ENCODE peak calls at places on chromosome 15, in ten cellular contexts. F is fibroblast of lung, H is RWPE1, P is thoracic aorta, K is neural progenitor cell, N is endothelial cell of umbilical vein, T is K562, A is fibroblast of mammary gland, U is AG09319, Z is lower lobe of right lung. G is an unnamed sample.
A peak's percentile ranks its signal among the peaks of the same experiment; 100 is the strongest.

GRCh38 chr15:88974392-88974791 is 61.2 kb upstream of the MFGE8 start:
- DNase-seq in Z (no peak), N (no peak), U (no peak), P (no peak), H (no peak), F (peak; percentile 26), K (no peak), A (no peak), T (no peak), G (no peak)

GRCh38 chr15:85620321-85621044 is 174.2 kb downstream of the KLHL25 start:
- DNase-seq in F (peak; percentile 75), H (no peak), Z (no peak), U (peak; percentile 91), K (no peak), T (no peak), A (peak; percentile 93), P (no peak), N (peak; percentile 54), G (no peak)

GRCh38 chr15:99732711-99733267 is 448 bp downstream of the LYSMD4 start:
- DNase-seq in U (no peak), Z (no peak), A (no peak), K (peak; percentile 63), N (no peak), F (no peak), H (peak; percentile 20), P (no peak), T (peak; percentile 48), G (peak; percentile 52)

GRCh38 chr15:50262533-50262932 is 3.0 kb downstream of the HDC start:
- DNase-seq in K (no peak), U (no peak), H (no peak), F (no peak), P (no peak), Z (no peak), T (no peak), A (no peak), N (no peak), G (no peak)

GRCh38 chr15:40343512-40343911 is 2.8 kb upstream of the CCDC9B start:
- DNase-seq in H (peak; percentile 86), T (no peak), K (no peak), N (peak; percentile 93), U (no peak), P (peak; percentile 53), A (peak; percentile 83), Z (no peak), F (peak; percentile 87), G (peak; percentile 70)

GRCh38 chr15:58227706-58228543 is 89.7 kb downstream of the AQP9 start:
- DNase-seq in T (peak; percentile 89), N (peak; percentile 79), K (peak; percentile 86), F (peak; percentile 88), U (peak; percentile 65), A (peak; percentile 86), H (peak; percentile 70), P (peak; percentile 44), Z (peak; percentile 81), G (peak; percentile 67)

GRCh38 chr15:98384328-98385029 is 263.9 kb upstream of the IGF1R start:
- DNase-seq in K (no peak), N (no peak), U (no peak), P (no peak), F (no peak), H (no peak), A (no peak), T (no peak), Z (no peak), G (no peak)

GRCh38 chr15:96553006-96553405 is 222.5 kb downstream of the NR2F2 start:
- DNase-seq in T (no peak), H (no peak), K (no peak), U (no peak), N (no peak), A (peak; percentile 6), P (no peak), Z (no peak), F (no peak), G (no peak)

GRCh38 chr15:83092309-83092976 is 15.0 kb upstream of the TM6SF1 start:
- DNase-seq in N (peak; percentile 95), Z (peak; percentile 65), A (peak; percentile 9), P (no peak), K (no peak), T (peak; percentile 96), H (no peak), U (no peak), F (peak; percentile 23), G (peak; percentile 72)

GRCh38 chr15:100602064-100602821 is at the start of the genes ASB7 and LINS1:
- DNase-seq in U (peak; percentile 100), A (peak; percentile 100), F (peak; percentile 100), N (peak; percentile 100), H (peak; percentile 98), K (peak; percentile 100), T (peak; percentile 100), P (peak; percentile 99), Z (peak; percentile 100), G (peak; percentile 100)

GRCh38 chr15:31128477-31128876 is 27.0 kb upstream of the TRPM1 start:
- DNase-seq in T (no peak), A (no peak), N (no peak), Z (no peak), K (no peak), F (no peak), H (no peak), U (no peak), P (no peak), G (no peak)

GRCh38 chr15:31128919-31129768 is 27.6 kb upstream of the TRPM1 start:
- DNase-seq in A (peak; percentile 59), H (peak; percentile 51), Z (peak; percentile 83), T (peak; percentile 67), K (peak; percentile 74), U (peak; percentile 36), P (no peak), N (peak; percentile 78), F (peak; percentile 59), G (peak; percentile 71)

GRCh38 chr15:31130576-31131237 is 29.2 kb upstream of the TRPM1 start:
- DNase-seq in N (no peak), K (no peak), U (no peak), T (no peak), A (no peak), H (no peak), P (no peak), F (no peak), Z (no peak), G (no peak)

GRCh38 chr15:31131853-31132375 is 30.4 kb upstream of the TRPM1 start:
- DNase-seq in A (no peak), T (no peak), H (no peak), F (no peak), P (no peak), K (no peak), N (no peak), U (no peak), Z (no peak), G (no peak)

DNA sequence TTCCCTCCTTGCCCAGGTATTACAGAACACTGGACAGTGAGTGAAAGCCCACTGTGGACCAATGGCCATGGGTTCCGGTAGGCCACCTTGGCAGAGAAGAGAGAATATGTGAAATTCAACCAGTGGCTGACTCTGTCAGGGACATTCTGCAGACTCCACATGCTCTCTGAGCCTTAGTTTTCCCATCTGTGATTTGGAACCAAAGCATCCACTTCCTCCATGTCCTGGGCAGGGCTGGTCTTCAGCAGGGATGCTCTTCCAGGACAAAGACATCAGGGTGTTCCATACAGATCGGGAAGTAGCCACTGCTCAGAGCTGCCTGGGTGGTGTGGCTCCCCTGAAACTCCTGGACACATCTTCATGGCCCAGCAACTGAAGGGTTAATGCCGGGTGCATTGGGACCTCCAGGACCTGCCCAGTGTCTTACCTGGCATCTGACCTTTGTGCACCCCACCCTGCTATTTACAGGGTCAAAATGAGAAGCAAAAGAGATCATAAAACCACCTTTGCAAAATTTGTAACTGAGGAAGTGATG is 28.3 kb upstream of the TRPM1 start:
- DNase-seq in P (no peak), F (no peak), H (no peak), Z (no peak), N (no peak), T (no peak), U (no peak), K (no peak), A (no peak), G (no peak)
- TF ChIP-seq CTCF in P (no peak), F (no peak), H (no peak), Z (no peak), N (no peak), T (no peak), U (no peak), K (no peak), A (no peak), G (no peak)

GRCh38 chr15:65839985-65840384 is 29.3 kb upstream of the RAB11A start:
- DNase-seq in Z (no peak), P (no peak), T (no peak), H (no peak), U (no peak), N (no peak), K (no peak), A (no peak), F (no peak), G (no peak)
- TF ChIP-seq CTCF in Z (no peak), P (no peak), T (no peak), H (no peak), U (no peak), N (no peak), K (no peak), A (no peak), F (no peak), G (no peak)

DNA sequence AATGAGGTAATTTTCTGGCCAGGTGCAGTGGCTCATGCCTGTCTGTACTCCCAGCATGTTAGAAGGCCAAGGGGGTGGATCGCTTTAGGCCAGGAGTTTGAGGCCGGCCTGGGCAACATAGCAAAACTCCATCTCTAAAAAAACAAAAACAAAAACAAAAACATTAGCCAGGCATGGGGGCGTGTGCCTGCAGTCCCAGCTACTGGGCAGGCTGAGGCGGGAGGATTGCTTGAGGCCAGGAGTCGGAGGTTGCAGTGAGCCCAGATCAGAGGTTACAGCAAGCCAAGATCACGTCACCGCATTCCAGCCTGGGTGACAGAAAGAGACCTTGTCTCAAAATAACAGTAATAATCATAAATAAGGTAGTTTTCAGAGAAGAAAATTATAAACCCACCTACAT is 55.7 kb downstream of the LDHAL6B start:
- DNase-seq in Z (no peak), N (no peak), A (no peak), U (no peak), T (no peak), F (no peak), K (no peak), H (no peak), P (no peak), G (no peak)
- TF ChIP-seq CTCF in Z (no peak), N (no peak), A (no peak), U (no peak), T (no peak), F (no peak), K (no peak), H (no peak), P (no peak), G (no peak)

DNA sequence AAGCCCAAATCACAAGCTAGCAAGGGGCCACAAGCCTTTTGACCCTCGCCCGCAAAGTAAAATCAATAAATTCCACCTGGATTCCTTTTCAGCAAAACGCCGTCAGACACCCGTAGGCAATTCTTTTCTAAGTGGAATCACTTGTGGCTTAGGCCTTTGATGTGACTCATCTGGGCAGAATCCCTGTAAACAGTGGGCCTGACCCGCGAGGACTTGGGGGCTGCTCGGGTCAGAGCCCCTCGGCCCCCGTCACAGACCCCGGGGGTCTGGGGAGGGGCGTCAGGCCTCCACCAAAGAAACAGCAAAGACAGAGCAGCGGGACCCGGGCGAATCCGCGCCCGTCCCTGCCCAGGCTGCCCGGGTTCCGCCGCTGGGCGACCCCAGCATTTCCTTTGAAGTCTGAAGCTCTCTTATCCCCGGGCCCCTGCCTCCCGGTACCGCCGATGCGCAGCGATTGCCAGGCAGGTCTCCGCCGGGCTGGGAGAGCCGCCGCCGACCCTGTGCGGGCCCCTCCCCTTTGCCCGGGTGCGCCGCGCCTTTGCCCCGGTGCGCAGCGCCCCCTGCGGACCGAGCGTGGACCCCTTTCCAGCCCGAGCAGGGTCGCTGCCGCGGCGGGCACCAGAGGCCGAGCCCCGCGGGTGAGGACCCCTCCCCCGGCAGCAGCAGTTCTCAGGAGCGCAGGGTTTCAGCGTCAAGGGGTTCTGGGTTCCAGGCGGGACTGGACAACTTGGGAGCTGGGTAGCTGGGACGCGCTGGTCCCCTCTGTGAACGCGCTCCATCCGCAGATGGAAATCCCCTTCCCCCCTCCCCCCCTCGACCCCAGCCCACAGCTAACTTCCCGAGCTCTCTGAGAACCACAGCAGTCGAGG is 178.3 kb downstream of the UACA start:
- DNase-seq in N (no peak), U (no peak), F (peak; percentile 32), T (no peak), P (no peak), A (no peak), K (peak; percentile 89), H (peak; percentile 73), Z (no peak), G (no peak)
- TF ChIP-seq CTCF in N (peak; percentile 56), U (peak; percentile 21), F (peak; percentile 27), T (no peak), P (no peak), A (no peak), K (peak; percentile 81), H (peak; percentile 10), Z (peak; percentile 49), G (peak; percentile 31)